ENCODE peak calls at places on chromosomes 1 and 21, in nine cellular contexts. H is vagina, U is IMR-90, Y is sigmoid colon, J is heart left ventricle, S is ovary, Q is OCI-LY7, T is fibroblast of mammary gland, G is Peyer's patch. C is an unnamed sample.

GRCh38 chr1:29237906-29238600 is 1.7 kb downstream of the PTPRU start:
- DNase-seq in H (no peak), U (no peak), Y (peak; percentile 81), J (peak; percentile 46), S (peak; percentile 61), Q (no peak), T (no peak), G (no peak), C (peak; percentile 31)

GRCh38 chr21:45055861-45056260 is 18.5 kb upstream of the ADARB1 start:
- DNase-seq in H (no peak), U (peak; percentile 47), Y (no peak), J (no peak), S (no peak), Q (no peak), T (peak; percentile 33), G (no peak), C (no peak)

GRCh38 chr1:226736001-226736907 is 2.8 kb downstream of the ITPKB start:
- DNase-seq in H (no peak), U (no peak), Y (peak; percentile 86), J (peak; percentile 59), S (peak; percentile 36), Q (peak; percentile 48), T (no peak), G (peak; percentile 49), C (peak; percentile 25)

GRCh38 chr1:93988634-93989350 is 79.6 kb upstream of the GCLM start:
- DNase-seq in H (no peak), U (peak; percentile 85), Y (no peak), J (no peak), S (no peak), Q (no peak), T (peak; percentile 96), G (no peak), C (peak; percentile 87)

GRCh38 chr1:9391620-9392019 is 98.9 kb downstream of the SPSB1 start:
- DNase-seq in H (no peak), U (no peak), Y (no peak), J (no peak), S (no peak), Q (no peak), T (peak; percentile 52), G (no peak), C (no peak)

GRCh38 chr1:167121375-167122120 is 27.7 kb downstream of the STYXL2 start:
- DNase-seq in H (no peak), U (no peak), Y (no peak), J (no peak), S (peak; percentile 21), Q (no peak), T (peak; percentile 20), G (peak; percentile 81), C (peak; percentile 41)

GRCh38 chr21:44931137-44931500 is 8.7 kb upstream of the SLX9 start:
- DNase-seq in H (no peak), U (no peak), Y (no peak), J (no peak), S (no peak), Q (peak; percentile 93), T (peak; percentile 56), G (peak; percentile 89), C (no peak)

GRCh38 chr21:37868896-37869295 is 47.4 kb downstream of the KCNJ6 start:
- DNase-seq in H (no peak), U (peak; percentile 67), Y (no peak), J (no peak), S (no peak), Q (no peak), T (peak; percentile 59), G (no peak), C (no peak)

GRCh38 chr1:65890201-65890600 is 97.5 kb downstream of the PDE4B start:
- DNase-seq in H (no peak), U (peak; percentile 82), Y (no peak), J (no peak), S (no peak), Q (no peak), T (no peak), G (no peak), C (no peak)

GRCh38 chr1:11301593-11301992 is 28.6 kb downstream of the UBIAD1 start:
- DNase-seq in H (no peak), U (no peak), Y (no peak), J (no peak), S (no peak), Q (no peak), T (no peak), G (no peak), C (no peak)

DNA sequence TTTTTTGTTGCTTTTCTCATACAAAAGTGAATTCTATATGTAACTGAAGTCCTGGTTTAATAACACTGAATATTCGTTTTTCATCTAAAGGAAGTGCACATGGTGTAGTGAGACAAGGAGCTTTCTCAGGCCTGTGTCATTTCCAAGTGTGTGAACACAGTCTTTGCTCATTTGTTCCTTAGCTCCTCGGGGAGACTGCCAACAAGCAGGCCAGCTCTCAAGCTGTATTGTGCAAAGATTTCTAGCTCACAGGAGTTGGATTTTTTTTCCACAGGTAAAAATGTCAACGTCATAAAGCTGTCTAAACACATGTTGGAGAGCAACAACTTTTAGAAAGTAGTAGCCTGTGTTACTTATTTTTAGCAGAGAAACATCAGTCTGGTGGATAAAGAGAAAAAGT is 87.8 kb upstream of the S1PR1 start:
- DNase-seq in H (no peak), U (peak; percentile 30), Y (no peak), J (peak; percentile 29), S (no peak), Q (no peak), T (peak; percentile 12), G (no peak), C (peak; percentile 17)
- H3K4me3 ChIP-seq in H (no peak overlapping the region), U (no peak overlapping the region), Y (no peak overlapping the region), J (no peak overlapping the region), S (no peak overlapping the region), Q (no peak overlapping the region), T (no peak overlapping the region), G (no peak overlapping the region), C (no peak overlapping the region)

DNA sequence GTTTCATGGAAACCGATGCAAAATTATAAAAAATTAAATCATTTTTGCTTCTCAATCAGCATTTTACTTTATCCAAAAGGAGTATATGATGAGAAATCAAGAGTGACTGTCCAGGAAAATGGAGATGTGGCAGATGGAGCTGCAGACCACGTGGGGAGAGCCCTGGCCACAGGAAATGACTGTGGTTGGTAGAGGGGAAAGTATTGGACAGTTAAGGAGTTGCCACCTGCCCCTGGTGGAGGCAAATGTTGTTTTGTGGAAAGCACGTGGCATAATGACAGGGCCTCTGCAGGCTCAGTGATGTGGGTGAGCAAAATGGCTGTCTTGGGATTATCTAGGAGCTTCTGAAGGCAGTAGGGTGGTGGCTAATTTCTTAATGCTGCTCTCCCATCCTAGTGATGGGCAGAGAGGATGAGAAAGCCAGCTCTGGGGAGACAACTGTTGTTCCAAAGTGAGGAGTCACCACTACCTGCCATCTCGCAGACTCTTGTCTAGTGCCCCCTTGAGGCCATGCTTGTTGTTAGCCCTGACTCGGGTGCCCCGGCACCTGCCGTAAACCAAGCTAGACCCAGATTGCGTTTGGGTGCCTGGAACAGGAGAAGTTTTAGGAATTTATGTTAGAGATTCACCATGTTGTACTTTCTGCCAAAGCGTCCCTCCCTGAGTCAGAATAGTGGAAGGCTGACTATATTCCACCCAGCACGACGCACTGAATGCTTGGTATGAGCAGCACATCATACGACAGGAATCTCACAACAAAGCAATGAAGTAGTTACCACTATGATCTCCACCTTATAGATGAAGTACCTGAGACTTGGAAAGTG is 144.0 kb downstream of the ROR1 start:
- DNase-seq in H (no peak), U (peak; percentile 21), Y (no peak), J (no peak), S (no peak), Q (peak; percentile 51), T (peak; percentile 28), G (no peak), C (no peak)
- TF ChIP-seq CTCF in H (no peak), U (peak; percentile 17), Y (no peak), J (no peak), S (no peak), Q (peak; percentile 71), T (peak; percentile 32), G (no peak), C (peak; percentile 37)

DNA sequence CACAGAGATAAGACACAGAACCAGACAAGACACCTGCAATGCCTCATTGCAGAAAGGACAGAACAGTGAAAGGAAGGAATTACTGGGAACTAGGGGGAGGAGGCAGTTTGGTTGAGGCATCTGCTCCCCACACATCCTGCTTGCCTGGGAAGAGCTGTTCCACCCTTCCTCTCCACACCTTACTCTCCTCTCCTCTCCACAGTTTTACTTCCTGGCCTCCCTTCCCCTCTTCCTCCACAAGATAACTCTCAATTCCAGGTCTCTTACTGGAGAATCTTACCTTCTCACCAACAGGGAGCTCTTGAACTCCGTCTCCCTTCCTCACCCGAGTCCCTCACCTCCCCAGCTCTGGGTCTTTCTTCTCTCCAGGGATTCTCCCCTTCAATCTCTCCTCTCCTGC is 2.1 kb downstream of the ELOVL1 start:
- DNase-seq in H (no peak), U (no peak), Y (no peak), J (no peak), S (no peak), Q (no peak), T (no peak), G (no peak), C (no peak)
- H3K4me3 ChIP-seq in H (peak overlapping the region; percentile 85), U (no peak overlapping the region), Y (no peak overlapping the region), J (peak overlapping the region; percentile 91), S (no peak overlapping the region), Q (peak overlapping the region; percentile 93), T (no peak overlapping the region), G (no peak overlapping the region), C (no peak overlapping the region)

DNA sequence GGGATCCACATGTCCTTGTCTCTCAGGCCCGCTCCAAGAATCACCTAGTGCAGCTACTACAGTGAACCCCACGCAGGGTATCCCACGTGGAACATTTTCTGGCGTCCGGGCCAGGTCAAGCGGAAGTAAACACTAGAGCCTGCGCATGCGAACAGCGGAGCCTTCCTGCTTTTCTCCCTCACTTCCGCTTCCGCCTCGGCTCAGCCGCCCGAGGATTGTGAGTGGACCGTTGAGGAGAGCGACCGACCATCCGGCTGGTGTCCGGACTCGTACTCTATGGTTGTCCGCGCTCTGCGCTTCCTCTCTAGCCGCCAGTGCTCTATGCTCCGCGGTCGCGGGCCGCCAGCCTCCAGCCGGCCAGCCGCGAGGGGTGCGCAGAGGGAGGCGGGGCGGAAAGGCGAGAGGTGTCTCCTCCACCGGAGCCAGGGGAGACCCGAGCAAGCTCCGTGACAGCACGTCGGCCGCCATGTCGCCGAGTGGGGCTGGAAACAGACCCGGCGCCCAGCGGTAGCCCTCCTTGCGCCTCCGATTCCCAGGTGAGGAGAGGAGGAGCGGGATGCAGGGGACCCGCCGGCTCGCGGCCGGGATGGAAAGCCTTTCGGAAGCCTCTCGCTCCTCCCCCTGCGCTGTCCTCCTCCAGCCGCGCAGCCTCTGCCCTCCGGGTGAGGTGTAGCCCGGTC is at the start of the genes CNST and TFB2M:
- DNase-seq in H (peak; percentile 97), U (peak; percentile 99), Y (peak; percentile 99), J (peak; percentile 98), S (peak; percentile 97), Q (peak; percentile 99), T (peak; percentile 99), G (peak; percentile 99), C (peak; percentile 99)
- TF ChIP-seq CTCF in H (no peak), U (no peak), Y (no peak), J (no peak), S (no peak), Q (no peak), T (no peak), G (no peak), C (no peak)

DNA sequence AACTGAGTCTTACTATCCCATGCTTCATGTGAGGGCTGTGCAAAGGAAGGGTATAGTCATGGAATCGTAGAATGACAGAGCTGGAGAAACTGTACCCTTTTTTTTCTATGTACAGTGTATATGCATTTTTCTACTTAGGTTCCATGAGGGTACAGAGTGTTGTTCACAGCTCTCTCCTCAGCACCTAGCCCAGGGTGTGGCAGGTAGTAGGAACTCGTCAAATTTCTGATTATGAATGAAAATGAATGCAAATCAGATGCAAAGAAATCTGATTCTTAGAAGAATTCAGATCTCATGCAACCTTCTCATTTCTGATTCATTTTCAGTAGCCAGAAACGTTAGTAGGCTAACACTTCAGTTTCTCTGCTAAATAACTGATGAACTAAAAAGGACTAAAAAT is 18.1 kb upstream of the HHAT start:
- DNase-seq in H (no peak), U (no peak), Y (no peak), J (no peak), S (no peak), Q (no peak), T (no peak), G (no peak), C (no peak)
- H3K4me3 ChIP-seq in H (no peak overlapping the region), U (no peak overlapping the region), Y (no peak overlapping the region), J (peak overlapping the region; percentile 44), S (no peak overlapping the region), Q (no peak overlapping the region), T (no peak overlapping the region), G (no peak overlapping the region), C (no peak overlapping the region)

C was measured in astrocyte of the spinal cord.